ENCODE peak calls at places on chromosomes 12 and 14, in nine cellular contexts. T, I, P, N, G, A, E, D and Q are unnamed samples.
A peak's percentile ranks its signal among the peaks of the same experiment; 100 is the strongest.

GRCh38 chr12:98893601-98894411 is 248.7 kb downstream of the APAF1 start:
- DNase-seq in P (peak; percentile 74), I (no peak), D (no peak), N (no peak), T (no peak), E (no peak), G (no peak), A (peak; percentile 38), Q (no peak)

GRCh38 chr14:51188566-51189185 is 51.4 kb upstream of the TMX1 start:
- DNase-seq in E (no peak), N (no peak), I (no peak), G (no peak), D (no peak), P (no peak), T (no peak), A (no peak), Q (no peak)

GRCh38 chr14:57831981-57832380 is 33.9 kb downstream of the SLC35F4 start:
- DNase-seq in E (no peak), P (no peak), I (no peak), A (peak; percentile 20), T (no peak), G (no peak), D (no peak), N (no peak), Q (no peak)

GRCh38 chr14:106606936-106607335 is 1080.6 kb downstream of the TMEM121 start:
- DNase-seq in A (no peak), G (no peak), E (no peak), I (no peak), T (no peak), D (no peak), P (no peak), N (no peak), Q (no peak)

GRCh38 chr12:32891956-32892355 is 4.6 kb downstream of the PKP2 start:
- DNase-seq in P (no peak), T (no peak), E (no peak), D (no peak), N (peak; percentile 74), I (no peak), A (no peak), G (no peak), Q (no peak)

GRCh38 chr12:5661820-5662219 is 229.9 kb downstream of the NTF3 start:
- DNase-seq in G (no peak), A (no peak), E (no peak), I (no peak), N (no peak), D (no peak), T (no peak), P (no peak), Q (peak; percentile 61)

GRCh38 chr14:63204407-63205280 is at the start of gene RHOJ:
- DNase-seq in G (no peak), E (no peak), N (no peak), T (no peak), P (peak; percentile 80), D (no peak), A (peak; percentile 90), I (peak; percentile 30), Q (peak; percentile 47)

GRCh38 chr14:47674546-47675238 is 713 bp downstream of the MDGA2 start:
- DNase-seq in A (peak; percentile 83), E (no peak), G (no peak), P (peak; percentile 91), I (no peak), D (no peak), N (no peak), T (no peak), Q (no peak)

GRCh38 chr12:29763301-29763683 is 20.4 kb downstream of the TMTC1 start:
- DNase-seq in A (peak; percentile 22), D (no peak), N (no peak), G (no peak), I (no peak), P (no peak), E (no peak), T (no peak), Q (no peak)

GRCh38 chr12:102474438-102475064 is 5.8 kb downstream of the IGF1 start:
- DNase-seq in N (no peak), I (no peak), D (no peak), E (no peak), P (no peak), A (peak; percentile 22), T (no peak), G (no peak), Q (no peak)

GRCh38 chr12:51549637-51550036 is 41.4 kb upstream of the SCN8A start:
- DNase-seq in E (no peak), I (no peak), N (no peak), D (no peak), T (no peak), P (no peak), A (peak; percentile 86), G (no peak), Q (no peak)